ENCODE peak calls at places on chromosomes 6 and 20, in five cellular contexts. K is AG10803, Z is fibroblast of gingiva, O is HT-29, X is T-cell. T is an unnamed sample.

GRCh38 chr6:87139236-87139635 is 16.1 kb upstream of the ZNF292 start:
- DNase-seq in K (peak), Z (peak), O (peak), X (peak), T (peak)

GRCh38 chr6:52749546-52750152 is 13.6 kb downstream of the GSTA2 start:
- DNase-seq in K (no peak), Z (no peak), O (no peak), X (no peak), T (no peak)

GRCh38 chr6:120363429-120363828 is 970.9 kb downstream of the TBC1D32 start:
- DNase-seq in K (no peak), Z (no peak), O (no peak), X (no peak), T (no peak)

GRCh38 chr6:86832686-86833085 is 104.6 kb upstream of the HTR1E start:
- DNase-seq in K (no peak), Z (no peak), O (no peak), X (no peak), T (no peak)

GRCh38 chr6:37704066-37704465 is 6.4 kb upstream of the MDGA1 start:
- DNase-seq in K (no peak), Z (no peak), O (no peak), X (no peak), T (peak)

GRCh38 chr6:3287308-3287707 is 28.6 kb downstream of the PSMG4 start:
- DNase-seq in K (no peak), Z (no peak), O (no peak), X (no peak), T (no peak)

GRCh38 chr6:49543087-49543858 is 7.2 kb upstream of the C6orf141 start:
- DNase-seq in K (no peak), Z (no peak), O (peak), X (no peak), T (peak)

GRCh38 chr6:126063512-126064146 is 77.3 kb downstream of the TRMT11 start:
- DNase-seq in K (peak), Z (peak), O (no peak), X (no peak), T (peak)

GRCh38 chr20:14924433-14924832 is 587.0 kb upstream of the FLRT3 start:
- DNase-seq in K (no peak), Z (no peak), O (no peak), X (no peak), T (no peak)

GRCh38 chr6:155248021-155249001 is 15.5 kb upstream of the CLDN20 start:
- DNase-seq in K (peak), Z (peak), O (peak), X (no peak), T (peak)

GRCh38 chr6:34240329-34241248 is 3.9 kb downstream of the HMGA1 start:
- DNase-seq in K (no peak), Z (no peak), O (no peak), X (no peak), T (no peak)

GRCh38 chr6:159023893-159024292 is 20.9 kb downstream of the TAGAP start:
- DNase-seq in K (no peak), Z (no peak), O (no peak), X (no peak), T (no peak)

GRCh38 chr20:18011482-18011881 is 42.7 kb downstream of the MGME1 start:
- DNase-seq in K (no peak), Z (no peak), O (no peak), X (no peak), T (no peak)

GRCh38 chr6:53484409-53485280 is 60.3 kb downstream of the GCLC start:
- DNase-seq in K (peak), Z (peak), O (peak), X (peak), T (peak)

GRCh38 chr20:51335329-51335841 is 207.1 kb downstream of the NFATC2 start:
- DNase-seq in K (peak), Z (peak), O (no peak), X (no peak), T (no peak)

GRCh38 chr20:17498181-17498580 is 33.0 kb downstream of the BFSP1 start:
- DNase-seq in K (no peak), Z (no peak), O (no peak), X (no peak), T (no peak)

GRCh38 chr6:387293-387694 is 4.3 kb upstream of the IRF4 start:
- DNase-seq in K (no peak), Z (peak), O (no peak), X (no peak), T (peak)

GRCh38 chr20:6909608-6910007 is 142.1 kb downstream of the BMP2 start:
- DNase-seq in K (no peak), Z (no peak), O (no peak), X (no peak), T (no peak)

GRCh38 chr20:50673146-50673830 is 18.1 kb downstream of the RIPOR3 start:
- DNase-seq in K (no peak), Z (no peak), O (no peak), X (no peak), T (no peak)

GRCh38 chr6:134420638-134421181 is 102.8 kb upstream of the SGK1 start:
- DNase-seq in K (peak), Z (peak), O (peak), X (no peak), T (no peak)

GRCh38 chr6:144248470-144249301 is 36.4 kb upstream of the UTRN start:
- DNase-seq in K (peak), Z (peak), O (no peak), X (no peak), T (no peak)

GRCh38 chr6:125392682-125393081 is 90.9 kb upstream of the HDDC2 start:
- DNase-seq in K (no peak), Z (no peak), O (no peak), X (no peak), T (peak)

GRCh38 chr6:13559251-13559650 is 15.2 kb upstream of the SIRT5 start:
- DNase-seq in K (no peak), Z (no peak), O (peak), X (no peak), T (no peak)

GRCh38 chr6:153503810-153504209 is 372.7 kb upstream of the RGS17 start:
- DNase-seq in K (no peak), Z (no peak), O (peak), X (no peak), T (peak)

GRCh38 chr6:37056439-37057127 is 51.1 kb downstream of the FGD2 start:
- DNase-seq in K (peak), Z (no peak), O (peak), X (no peak), T (no peak)

T was measured in NB4.